ENCODE peak calls at places on chromosomes 12 and 14, in eight cellular contexts. One of them, this sample, is unnamed.

GRCh38 chr14:54483073-54483745 is 5.6 kb downstream of the GMFB start:
- DNase-seq in stomach: no peak
- DNase-seq in A549: no peak
- DNase-seq in uterus: no peak
- DNase-seq in AG04449: no peak
- DNase-seq in Calu3: no peak
- DNase-seq in neural progenitor cell: no peak
- DNase-seq in nephron progenitor cell: no peak
- DNase-seq in this sample: no peak

GRCh38 chr12:94140556-94140955 is 7.8 kb upstream of the PLXNC1 start:
- DNase-seq in A549: no peak
- DNase-seq in stomach: peak
- DNase-seq in nephron progenitor cell: peak
- DNase-seq in AG04449: no peak
- DNase-seq in uterus: no peak
- DNase-seq in neural progenitor cell: peak
- DNase-seq in Calu3: no peak
- DNase-seq in this sample: no peak

GRCh38 chr12:104701756-104702155 is 245.0 kb downstream of the CHST11 start:
- DNase-seq in neural progenitor cell: no peak
- DNase-seq in A549: no peak
- DNase-seq in uterus: no peak
- DNase-seq in stomach: peak
- DNase-seq in AG04449: no peak
- DNase-seq in Calu3: no peak
- DNase-seq in nephron progenitor cell: no peak
- DNase-seq in this sample: no peak

GRCh38 chr12:126784328-126784921 is 1482.5 kb upstream of the TMEM132C start:
- DNase-seq in Calu3: peak
- DNase-seq in stomach: peak
- DNase-seq in uterus: no peak
- DNase-seq in neural progenitor cell: peak
- DNase-seq in nephron progenitor cell: peak
- DNase-seq in A549: peak
- DNase-seq in AG04449: no peak
- DNase-seq in this sample: no peak

GRCh38 chr12:110917961-110918360 is 2.4 kb downstream of the MYL2 start:
- DNase-seq in stomach: no peak
- DNase-seq in uterus: no peak
- DNase-seq in nephron progenitor cell: no peak
- DNase-seq in AG04449: no peak
- DNase-seq in neural progenitor cell: no peak
- DNase-seq in Calu3: no peak
- DNase-seq in A549: no peak
- DNase-seq in this sample: no peak

GRCh38 chr14:24941719-24942118 is 108.2 kb downstream of the STXBP6 start:
- DNase-seq in stomach: peak
- DNase-seq in uterus: no peak
- DNase-seq in A549: no peak
- DNase-seq in AG04449: no peak
- DNase-seq in neural progenitor cell: no peak
- DNase-seq in Calu3: peak
- DNase-seq in nephron progenitor cell: no peak
- DNase-seq in this sample: no peak

GRCh38 chr14:103629503-103630121 is 601 bp downstream of the KLC1 start:
- DNase-seq in stomach: peak
- DNase-seq in AG04449: no peak
- DNase-seq in nephron progenitor cell: peak
- DNase-seq in neural progenitor cell: peak
- DNase-seq in Calu3: peak
- DNase-seq in uterus: peak
- DNase-seq in A549: peak
- DNase-seq in this sample: peak

GRCh38 chr14:103483600-103483999 is 39.0 kb downstream of the CKB start:
- DNase-seq in neural progenitor cell: no peak
- DNase-seq in Calu3: no peak
- DNase-seq in nephron progenitor cell: no peak
- DNase-seq in A549: no peak
- DNase-seq in AG04449: peak
- DNase-seq in stomach: peak
- DNase-seq in uterus: no peak
- DNase-seq in this sample: peak

GRCh38 chr12:113422030-113422900 is at the start of gene SDSL:
- DNase-seq in nephron progenitor cell: peak
- DNase-seq in stomach: peak
- DNase-seq in neural progenitor cell: peak
- DNase-seq in AG04449: peak
- DNase-seq in Calu3: peak
- DNase-seq in A549: peak
- DNase-seq in uterus: peak
- DNase-seq in this sample: peak

GRCh38 chr12:89593233-89593632 is 67.4 kb upstream of the POC1B start:
- DNase-seq in neural progenitor cell: no peak
- DNase-seq in uterus: no peak
- DNase-seq in nephron progenitor cell: no peak
- DNase-seq in AG04449: no peak
- DNase-seq in Calu3: no peak
- DNase-seq in stomach: no peak
- DNase-seq in A549: no peak
- DNase-seq in this sample: no peak

GRCh38 chr12:124509676-124510300 is 57.6 kb downstream of the NCOR2 start:
- DNase-seq in stomach: peak
- DNase-seq in A549: no peak
- DNase-seq in AG04449: no peak
- DNase-seq in uterus: peak
- DNase-seq in nephron progenitor cell: peak
- DNase-seq in neural progenitor cell: peak
- DNase-seq in Calu3: peak
- DNase-seq in this sample: peak

GRCh38 chr14:37081220-37081619 is 91.2 kb downstream of the SLC25A21 start:
- DNase-seq in A549: no peak
- DNase-seq in neural progenitor cell: no peak
- DNase-seq in AG04449: no peak
- DNase-seq in uterus: no peak
- DNase-seq in stomach: no peak
- DNase-seq in nephron progenitor cell: no peak
- DNase-seq in Calu3: peak
- DNase-seq in this sample: no peak

GRCh38 chr12:13536219-13536910 is 339.8 kb downstream of the EMP1 start:
- DNase-seq in Calu3: no peak
- DNase-seq in A549: no peak
- DNase-seq in uterus: no peak
- DNase-seq in stomach: no peak
- DNase-seq in nephron progenitor cell: no peak
- DNase-seq in neural progenitor cell: no peak
- DNase-seq in AG04449: no peak
- DNase-seq in this sample: no peak

GRCh38 chr12:114777052-114777451 is 93.1 kb upstream of the TBX3 start:
- DNase-seq in stomach: no peak
- DNase-seq in A549: no peak
- DNase-seq in neural progenitor cell: no peak
- DNase-seq in nephron progenitor cell: no peak
- DNase-seq in uterus: no peak
- DNase-seq in Calu3: no peak
- DNase-seq in AG04449: peak
- DNase-seq in this sample: peak

GRCh38 chr12:94149781-94150482 is 1.6 kb downstream of the PLXNC1 start:
- DNase-seq in Calu3: no peak
- DNase-seq in A549: no peak
- DNase-seq in stomach: peak
- DNase-seq in uterus: peak
- DNase-seq in AG04449: no peak
- DNase-seq in nephron progenitor cell: peak
- DNase-seq in neural progenitor cell: peak
- DNase-seq in this sample: peak

GRCh38 chr12:132356686-132357622 is 27.6 kb upstream of the GALNT9 start:
- DNase-seq in nephron progenitor cell: no peak
- DNase-seq in AG04449: peak
- DNase-seq in A549: peak
- DNase-seq in stomach: no peak
- DNase-seq in Calu3: peak
- DNase-seq in neural progenitor cell: no peak
- DNase-seq in uterus: no peak
- DNase-seq in this sample: peak

GRCh38 chr12:82149045-82149444 is 209.1 kb downstream of the CCDC59 start:
- DNase-seq in AG04449: no peak
- DNase-seq in nephron progenitor cell: no peak
- DNase-seq in A549: no peak
- DNase-seq in stomach: no peak
- DNase-seq in neural progenitor cell: no peak
- DNase-seq in uterus: no peak
- DNase-seq in Calu3: no peak
- DNase-seq in this sample: no peak

GRCh38 chr12:69886101-69886500 is 61.1 kb downstream of the MYRFL start:
- DNase-seq in uterus: no peak
- DNase-seq in stomach: no peak
- DNase-seq in Calu3: no peak
- DNase-seq in A549: no peak
- DNase-seq in nephron progenitor cell: no peak
- DNase-seq in AG04449: no peak
- DNase-seq in neural progenitor cell: no peak
- DNase-seq in this sample: no peak

GRCh38 chr12:131101006-131101405 is 147.3 kb downstream of the ADGRD1 start:
- DNase-seq in A549: no peak
- DNase-seq in Calu3: no peak
- DNase-seq in uterus: peak
- DNase-seq in neural progenitor cell: no peak
- DNase-seq in stomach: peak
- DNase-seq in AG04449: no peak
- DNase-seq in nephron progenitor cell: no peak
- DNase-seq in this sample: no peak

GRCh38 chr14:50734950-50735697 is 67.0 kb upstream of the SAV1 start:
- DNase-seq in A549: no peak
- DNase-seq in AG04449: no peak
- DNase-seq in nephron progenitor cell: no peak
- DNase-seq in Calu3: no peak
- DNase-seq in neural progenitor cell: no peak
- DNase-seq in uterus: no peak
- DNase-seq in stomach: no peak
- DNase-seq in this sample: no peak

GRCh38 chr12:107027304-107028053 is 40.5 kb upstream of the MTERF2 start:
- DNase-seq in Calu3: peak
- DNase-seq in AG04449: peak
- DNase-seq in neural progenitor cell: no peak
- DNase-seq in uterus: no peak
- DNase-seq in stomach: no peak
- DNase-seq in A549: peak
- DNase-seq in nephron progenitor cell: no peak
- DNase-seq in this sample: peak

GRCh38 chr12:50174971-50175715 is 8.0 kb upstream of the CERS5 start:
- DNase-seq in nephron progenitor cell: peak
- DNase-seq in Calu3: peak
- DNase-seq in AG04449: no peak
- DNase-seq in stomach: no peak
- DNase-seq in A549: peak
- DNase-seq in neural progenitor cell: peak
- DNase-seq in uterus: no peak
- DNase-seq in this sample: peak
- TF ChIP-seq CTCF in nephron progenitor cell: peak
- TF ChIP-seq CTCF in Calu3: peak
- TF ChIP-seq CTCF in AG04449: peak
- TF ChIP-seq CTCF in stomach: no peak
- TF ChIP-seq CTCF in A549: peak
- TF ChIP-seq CTCF in neural progenitor cell: peak
- TF ChIP-seq CTCF in uterus: peak
- TF ChIP-seq CTCF in this sample: peak

DNA sequence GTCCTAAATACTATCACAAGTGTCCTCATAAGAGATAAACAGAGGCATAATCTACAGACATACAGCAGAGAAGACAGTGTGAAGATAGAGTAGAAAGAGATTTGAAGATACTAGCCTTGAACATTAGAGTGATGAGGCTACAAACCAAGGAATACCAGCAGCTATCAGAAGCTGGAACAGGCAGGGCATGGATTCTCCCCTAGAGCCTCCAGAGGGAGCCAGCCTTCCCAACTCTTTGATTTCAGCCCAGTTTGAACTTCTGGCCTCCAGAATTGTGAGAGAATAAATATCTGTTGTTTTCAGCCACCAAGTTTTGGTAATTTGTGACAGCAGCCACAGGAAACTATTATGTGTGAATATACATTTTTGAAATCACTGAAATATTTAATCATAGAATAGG is 47.2 kb downstream of the CCDC91 start:
- DNase-seq in Calu3: peak
- DNase-seq in uterus: no peak
- DNase-seq in stomach: no peak
- DNase-seq in neural progenitor cell: no peak
- DNase-seq in A549: no peak
- DNase-seq in nephron progenitor cell: no peak
- DNase-seq in AG04449: no peak
- DNase-seq in this sample: peak
- TF ChIP-seq CTCF in Calu3: no peak
- TF ChIP-seq CTCF in uterus: no peak
- TF ChIP-seq CTCF in stomach: no peak
- TF ChIP-seq CTCF in neural progenitor cell: peak
- TF ChIP-seq CTCF in A549: no peak
- TF ChIP-seq CTCF in nephron progenitor cell: no peak
- TF ChIP-seq CTCF in AG04449: peak
- TF ChIP-seq CTCF in this sample: peak

GRCh38 chr12:58346032-58346632 is 404.8 kb downstream of the ATP23 start:
- DNase-seq in uterus: no peak
- DNase-seq in neural progenitor cell: peak
- DNase-seq in nephron progenitor cell: peak
- DNase-seq in A549: peak
- DNase-seq in AG04449: no peak
- DNase-seq in Calu3: no peak
- DNase-seq in stomach: no peak
- DNase-seq in this sample: peak
- TF ChIP-seq CTCF in uterus: peak
- TF ChIP-seq CTCF in neural progenitor cell: peak
- TF ChIP-seq CTCF in nephron progenitor cell: peak
- TF ChIP-seq CTCF in A549: peak
- TF ChIP-seq CTCF in AG04449: peak
- TF ChIP-seq CTCF in Calu3: peak
- TF ChIP-seq CTCF in stomach: no peak
- TF ChIP-seq CTCF in this sample: peak

GRCh38 chr12:29072631-29073030 is 76.4 kb upstream of the FAR2 start:
- DNase-seq in A549: no peak
- DNase-seq in Calu3: no peak
- DNase-seq in stomach: no peak
- DNase-seq in uterus: no peak
- DNase-seq in AG04449: no peak
- DNase-seq in nephron progenitor cell: no peak
- DNase-seq in neural progenitor cell: peak
- DNase-seq in this sample: peak

GRCh38 chr12:29070309-29070708 is 78.8 kb upstream of the FAR2 start:
- DNase-seq in nephron progenitor cell: no peak
- DNase-seq in AG04449: no peak
- DNase-seq in A549: no peak
- DNase-seq in stomach: no peak
- DNase-seq in Calu3: no peak
- DNase-seq in uterus: no peak
- DNase-seq in neural progenitor cell: no peak
- DNase-seq in this sample: no peak

GRCh38 chr12:29073631-29074239 is 75.3 kb upstream of the FAR2 start:
- DNase-seq in Calu3: peak
- DNase-seq in stomach: no peak
- DNase-seq in neural progenitor cell: peak
- DNase-seq in nephron progenitor cell: no peak
- DNase-seq in A549: no peak
- DNase-seq in AG04449: no peak
- DNase-seq in uterus: no peak
- DNase-seq in this sample: peak
- TF ChIP-seq CTCF in Calu3: peak
- TF ChIP-seq CTCF in stomach: no peak
- TF ChIP-seq CTCF in neural progenitor cell: peak
- TF ChIP-seq CTCF in nephron progenitor cell: peak
- TF ChIP-seq CTCF in A549: peak
- TF ChIP-seq CTCF in AG04449: peak
- TF ChIP-seq CTCF in uterus: peak
- TF ChIP-seq CTCF in this sample: peak

GRCh38 chr14:59308706-59309105 is 120.2 kb downstream of the DAAM1 start:
- DNase-seq in Calu3: no peak
- DNase-seq in A549: no peak
- DNase-seq in AG04449: no peak
- DNase-seq in nephron progenitor cell: no peak
- DNase-seq in stomach: no peak
- DNase-seq in uterus: no peak
- DNase-seq in neural progenitor cell: no peak
- DNase-seq in this sample: no peak
- TF ChIP-seq CTCF in Calu3: no peak
- TF ChIP-seq CTCF in A549: no peak
- TF ChIP-seq CTCF in AG04449: no peak
- TF ChIP-seq CTCF in nephron progenitor cell: no peak
- TF ChIP-seq CTCF in stomach: no peak
- TF ChIP-seq CTCF in uterus: no peak
- TF ChIP-seq CTCF in neural progenitor cell: no peak
- TF ChIP-seq CTCF in this sample: no peak

This sample was measured in foreskin fibroblast.